ENCODE peak calls at places on chromosomes 2 and 18, in eight cellular contexts. M is A549, O is lung, H is adrenal gland, X is fibroblast of lung, C is tibial artery, Q is neural progenitor cell, K is lower lobe of right lung. P is an unnamed sample.

GRCh38 chr2:88765154-88765948 is 73.9 kb downstream of the RPIA start:
- DNase-seq in Q (peak; percentile 59), X (peak; percentile 6), K (peak; percentile 54), M (peak; percentile 41), O (peak; percentile 31), C (no peak), H (no peak), P (no peak)

GRCh38 chr2:189217546-189217945 is 38.0 kb upstream of the COL5A2 start:
- DNase-seq in X (peak; percentile 72), O (no peak), M (peak; percentile 93), Q (peak; percentile 59), H (no peak), C (no peak), K (no peak), P (no peak)

GRCh38 chr2:43226955-43227829 is 786 bp upstream of the ZFP36L2 start:
- DNase-seq in X (peak; percentile 96), M (peak; percentile 92), H (peak; percentile 98), O (peak; percentile 95), K (peak; percentile 97), Q (peak; percentile 88), C (peak; percentile 99), P (peak; percentile 89)

GRCh38 chr2:16102976-16103380 is 162.6 kb downstream of the MYCN start:
- DNase-seq in M (no peak), K (no peak), C (no peak), X (no peak), H (no peak), Q (no peak), O (no peak), P (no peak)

GRCh38 chr18:46148810-46149209 is 44.6 kb downstream of the HAUS1 start:
- DNase-seq in X (peak; percentile 66), M (peak; percentile 66), C (no peak), O (peak; percentile 38), Q (peak; percentile 78), K (no peak), H (peak; percentile 72), P (no peak)

GRCh38 chr2:170812716-170813585 is 3.7 kb upstream of the GAD1 start:
- DNase-seq in O (peak; percentile 50), C (no peak), K (no peak), M (peak; percentile 85), H (no peak), X (peak; percentile 93), Q (peak; percentile 94), P (no peak)

GRCh38 chr2:31524592-31524991 is 56.1 kb downstream of the SRD5A2 start:
- DNase-seq in Q (no peak), M (no peak), X (no peak), K (no peak), C (no peak), H (no peak), O (no peak), P (no peak)

GRCh38 chr2:176613358-176614032 is 344.3 kb downstream of the MTX2 start:
- DNase-seq in C (no peak), Q (no peak), H (no peak), O (no peak), X (no peak), M (no peak), K (no peak), P (no peak)

GRCh38 chr2:96913398-96914202 is 43.7 kb upstream of the SEMA4C start:
- DNase-seq in X (no peak), K (no peak), O (no peak), M (no peak), C (no peak), Q (no peak), H (peak; percentile 57), P (no peak)

GRCh38 chr2:190366248-190366753 is 22.9 kb downstream of the INPP1 start:
- DNase-seq in Q (no peak), M (no peak), X (no peak), C (no peak), K (no peak), O (no peak), H (no peak), P (no peak)

GRCh38 chr18:56641714-56642331 is 3.4 kb upstream of the TXNL1 start:
- DNase-seq in M (peak; percentile 13), O (no peak), Q (no peak), X (peak; percentile 30), C (no peak), K (no peak), H (no peak), P (no peak)

GRCh38 chr2:5315512-5315911 is 376.7 kb upstream of the SOX11 start:
- DNase-seq in C (no peak), O (no peak), Q (peak; percentile 50), M (no peak), H (no peak), K (no peak), X (no peak), P (no peak)

GRCh38 chr2:42567806-42568429 is 514 bp upstream of the MTA3 start:
- DNase-seq in C (peak; percentile 66), H (peak; percentile 57), X (peak; percentile 32), K (peak; percentile 49), M (no peak), O (peak; percentile 29), Q (peak; percentile 76), P (no peak)

GRCh38 chr2:12424820-12425219 is 291.9 kb upstream of the TRIB2 start:
- DNase-seq in Q (no peak), O (no peak), M (no peak), H (no peak), C (no peak), X (peak; percentile 89), K (no peak), P (no peak)

GRCh38 chr2:185700883-185701282 is 37.7 kb upstream of the FSIP2 start:
- DNase-seq in M (no peak), C (no peak), H (no peak), O (no peak), Q (peak; percentile 21), K (no peak), X (no peak), P (no peak)

GRCh38 chr18:32911660-32912284 is 138.9 kb upstream of the KLHL14 start:
- DNase-seq in Q (no peak), M (no peak), X (peak; percentile 34), K (no peak), C (no peak), H (no peak), O (no peak), P (no peak)

GRCh38 chr18:72692086-72692485 is 147.9 kb upstream of the CBLN2 start:
- DNase-seq in Q (peak; percentile 41), X (no peak), O (no peak), M (no peak), H (no peak), C (no peak), K (no peak), P (no peak)

GRCh38 chr2:138017824-138018223 is 53.6 kb downstream of the HNMT start:
- DNase-seq in M (no peak), O (no peak), Q (no peak), X (no peak), K (no peak), C (no peak), H (no peak), P (no peak)

GRCh38 chr2:105907159-105907558 is 162.4 kb downstream of the NCK2 start:
- DNase-seq in X (no peak), H (no peak), M (no peak), C (no peak), Q (no peak), O (no peak), K (no peak), P (no peak)
- H3K4me1 ChIP-seq in X (no peaks in the 10 kb centered on the region), H (no peaks in the 10 kb centered on the region), M (no peaks in the 10 kb centered on the region), C (no peaks in the 10 kb centered on the region), Q (no peaks in the 10 kb centered on the region), O (peaks cover 1% of the 10 kb centered on the region), K (peaks cover 4% of the 10 kb centered on the region), P (peaks cover 33% of the 10 kb centered on the region)

GRCh38 chr2:220278022-220278421 is 650.6 kb downstream of the SLC4A3 start:
- DNase-seq in H (no peak), M (peak; percentile 46), O (no peak), K (no peak), X (no peak), Q (no peak), C (no peak), P (no peak)
- H3K27ac ChIP-seq in H (no peak overlapping the region), M (peak overlapping the region; percentile 63), O (no peak overlapping the region), K (no peak overlapping the region), X (peak overlapping the region; percentile 51), Q (no peak overlapping the region), C (peak overlapping the region; percentile 21), P (peak overlapping the region; percentile 33)

GRCh38 chr18:37913051-37913450 is 347.5 kb upstream of the CELF4 start:
- DNase-seq in K (no peak), Q (no peak), X (no peak), H (no peak), C (no peak), M (no peak), O (no peak), P (no peak)
- TF ChIP-seq CTCF in K (no peak), Q (no peak), X (no peak), H (no peak), C (no peak), M (no peak), O (no peak), P (no peak)

GRCh38 chr2:118658581-118659248 is 188.7 kb downstream of the EN1 start:
- DNase-seq in K (no peak), C (no peak), Q (no peak), H (no peak), M (no peak), O (no peak), X (no peak), P (no peak)

GRCh38 chr2:118650327-118650726 is 197.1 kb downstream of the EN1 start:
- DNase-seq in O (no peak), K (no peak), C (no peak), Q (no peak), M (no peak), X (no peak), H (no peak), P (no peak)

GRCh38 chr2:118657451-118657850 is 190.0 kb downstream of the EN1 start:
- DNase-seq in X (no peak), Q (no peak), M (no peak), K (no peak), H (no peak), C (no peak), O (no peak), P (no peak)

DNA sequence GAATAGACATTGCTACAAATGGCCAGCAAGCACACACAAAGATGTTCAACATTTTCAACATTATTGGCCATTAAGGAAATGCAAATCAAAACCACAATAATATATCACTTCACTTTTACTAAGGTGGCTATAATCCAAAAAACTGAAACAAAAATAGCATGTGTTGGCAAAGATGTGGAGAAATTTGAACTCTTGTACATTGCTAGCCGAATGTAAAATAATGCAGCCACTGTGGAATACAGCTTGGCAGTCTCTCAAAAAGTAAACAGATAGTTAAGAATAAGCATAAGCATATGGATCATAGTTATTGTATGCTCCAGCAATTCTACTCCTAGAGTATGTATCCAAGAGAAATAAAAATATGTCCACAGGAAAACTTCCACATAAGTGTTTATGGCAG is 192.5 kb downstream of the EN1 start:
- DNase-seq in H (no peak), Q (no peak), X (peak; percentile 90), O (no peak), K (no peak), C (no peak), M (no peak), P (no peak)
- H3K4me1 ChIP-seq in H (no peaks in the 10 kb centered on the region), Q (no peaks in the 10 kb centered on the region), X (no peaks in the 10 kb centered on the region), O (no peaks in the 10 kb centered on the region), K (no peaks in the 10 kb centered on the region), C (no peaks in the 10 kb centered on the region), M (no peaks in the 10 kb centered on the region), P (no peaks in the 10 kb centered on the region)

DNA sequence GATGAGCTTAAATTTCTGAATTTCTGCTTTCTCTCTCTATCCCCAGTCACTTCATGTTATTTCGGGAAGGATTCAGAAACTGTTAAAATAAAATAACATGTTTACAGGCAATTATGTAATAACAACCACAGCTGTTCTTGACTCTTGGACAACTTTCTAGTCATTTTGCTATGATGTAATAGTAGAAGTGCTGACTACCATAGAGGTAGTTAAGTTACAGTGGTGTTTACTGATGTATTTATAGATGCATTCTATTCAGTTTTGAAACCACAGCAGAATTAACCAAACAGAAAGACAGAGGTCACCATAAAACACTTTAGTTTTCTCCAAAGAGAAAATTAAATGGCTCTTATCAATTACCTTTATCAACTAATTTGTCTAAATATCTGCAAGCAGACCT is 1292.0 kb upstream of the CHAC2 start:
- DNase-seq in K (no peak), C (no peak), H (no peak), Q (no peak), X (peak; percentile 17), M (no peak), O (no peak), P (no peak)
- H3K27ac ChIP-seq in K (no peak overlapping the region), C (no peak overlapping the region), H (no peak overlapping the region), Q (no peak overlapping the region), X (no peak overlapping the region), M (no peak overlapping the region), O (no peak overlapping the region), P (no peak overlapping the region)

P was measured in thoracic aorta.